ENCODE peak calls at places on chromosomes 1 and 21, in nine cellular contexts. M is adrenal gland; J is brain microvascular endothelial cell; L is activated T-cell treated with anti-CD3 and anti-CD28 coated beads, Interleukin-2, amount 50 U/mL, for 48 hours; N is substantia nigra; W is activated CD4-positive, alpha-beta T cell treated with anti-CD3 and anti-CD28 coated beads for 48 hours; V is amygdala; I is putamen; Z is neural crest cell. Q is an unnamed sample.

GRCh38 chr1:207288315-207288714 is 33.2 kb upstream of the CD55 start:
- DNase-seq in M (no peak), J (no peak), L (no peak), N (no peak), W (no peak), V (no peak), I (no peak), Z (no peak), Q (no peak)

GRCh38 chr1:48831579-48831978 is 54.9 kb upstream of the BEND5 start:
- DNase-seq in M (no peak), J (no peak), L (no peak), N (no peak), W (no peak), V (no peak), I (no peak), Z (no peak), Q (no peak)

GRCh38 chr1:31605908-31606427 is 11.5 kb upstream of the HCRTR1 start:
- DNase-seq in M (no peak), J (peak; percentile 78), L (peak; percentile 55), N (no peak), W (peak; percentile 59), V (no peak), I (no peak), Z (no peak), Q (no peak)

GRCh38 chr1:156128749-156129682 is 14.5 kb downstream of the LMNA start:
- DNase-seq in M (peak; percentile 85), J (no peak), L (no peak), N (no peak), W (no peak), V (no peak), I (no peak), Z (no peak), Q (no peak)

GRCh38 chr21:43645987-43646386 is 13.3 kb downstream of the HSF2BP start:
- DNase-seq in M (no peak), J (no peak), L (no peak), N (no peak), W (no peak), V (no peak), I (no peak), Z (no peak), Q (no peak)

GRCh38 chr1:221392453-221392852 is 349.4 kb downstream of the DUSP10 start:
- DNase-seq in M (no peak), J (no peak), L (no peak), N (no peak), W (no peak), V (no peak), I (no peak), Z (no peak), Q (peak; percentile 62)

GRCh38 chr1:25502957-25503356 is 40.4 kb upstream of the LDLRAP1 start:
- DNase-seq in M (no peak), J (peak; percentile 37), L (no peak), N (no peak), W (no peak), V (no peak), I (no peak), Z (no peak), Q (no peak)

GRCh38 chr1:161763522-161764098 is 2.5 kb upstream of the ATF6 start:
- DNase-seq in M (no peak), J (no peak), L (peak; percentile 54), N (no peak), W (peak; percentile 52), V (no peak), I (no peak), Z (no peak), Q (no peak)

GRCh38 chr1:206967096-206967851 is 3.0 kb downstream of the FCAMR start:
- DNase-seq in M (peak; percentile 45), J (no peak), L (no peak), N (no peak), W (no peak), V (peak; percentile 25), I (no peak), Z (no peak), Q (peak; percentile 13)

GRCh38 chr1:246576709-246577032 is 10.4 kb downstream of the CNST start:
- DNase-seq in M (no peak), J (no peak), L (no peak), N (no peak), W (no peak), V (no peak), I (no peak), Z (no peak), Q (no peak)

GRCh38 chr1:84776639-84777038 is 86.4 kb upstream of the SSX2IP start:
- DNase-seq in M (no peak), J (no peak), L (no peak), N (no peak), W (no peak), V (no peak), I (no peak), Z (no peak), Q (no peak)

GRCh38 chr1:211695135-211695816 is 19.9 kb upstream of the NEK2 start:
- DNase-seq in M (no peak), J (no peak), L (no peak), N (no peak), W (no peak), V (no peak), I (no peak), Z (no peak), Q (no peak)

GRCh38 chr1:183604811-183605210 is 14.6 kb upstream of the NCF2 start:
- DNase-seq in M (no peak), J (no peak), L (no peak), N (no peak), W (no peak), V (no peak), I (no peak), Z (no peak), Q (no peak)

GRCh38 chr1:183847646-183848045 is 42.7 kb downstream of the RGL1 start:
- DNase-seq in M (no peak), J (no peak), L (no peak), N (no peak), W (no peak), V (no peak), I (no peak), Z (no peak), Q (no peak)

GRCh38 chr21:42490735-42491134 is 5.3 kb downstream of the RSPH1 start:
- DNase-seq in M (no peak), J (no peak), L (no peak), N (no peak), W (no peak), V (no peak), I (no peak), Z (no peak), Q (no peak)

GRCh38 chr1:199685369-199685768 is 342.1 kb upstream of the NR5A2 start:
- DNase-seq in M (no peak), J (peak; percentile 31), L (no peak), N (no peak), W (no peak), V (no peak), I (no peak), Z (no peak), Q (no peak)

GRCh38 chr21:37711294-37711844 is 204.9 kb downstream of the KCNJ6 start:
- DNase-seq in M (no peak), J (no peak), L (no peak), N (no peak), W (no peak), V (no peak), I (no peak), Z (no peak), Q (no peak)

GRCh38 chr1:183374825-183375224 is 43.4 kb downstream of the NMNAT2 start:
- DNase-seq in M (no peak), J (no peak), L (no peak), N (no peak), W (no peak), V (no peak), I (no peak), Z (no peak), Q (no peak)

GRCh38 chr1:41954533-41954944 is 35.8 kb upstream of the HIVEP3 start:
- DNase-seq in M (peak; percentile 67), J (peak; percentile 90), L (no peak), N (no peak), W (no peak), V (no peak), I (no peak), Z (no peak), Q (no peak)

GRCh38 chr1:1054099-1054700 is 19.9 kb downstream of the RNF223 start:
- DNase-seq in M (no peak), J (no peak), L (no peak), N (no peak), W (no peak), V (no peak), I (no peak), Z (no peak), Q (no peak)

GRCh38 chr1:228937351-228937750 is 202.1 kb downstream of the RHOU start:
- DNase-seq in M (no peak), J (no peak), L (no peak), N (no peak), W (no peak), V (no peak), I (no peak), Z (no peak), Q (no peak)

GRCh38 chr21:31630062-31630711 is 29.3 kb upstream of the SOD1 start:
- DNase-seq in M (peak; percentile 96), J (peak; percentile 97), L (no peak), N (no peak), W (no peak), V (peak; percentile 2), I (no peak), Z (no peak), Q (no peak)

GRCh38 chr1:65605621-65606020 is 185.2 kb downstream of the LEPR start:
- DNase-seq in M (no peak), J (no peak), L (no peak), N (no peak), W (no peak), V (no peak), I (no peak), Z (no peak), Q (no peak)

GRCh38 chr1:237012789-237013383 is 8.6 kb upstream of the MT1HL1 start:
- DNase-seq in M (no peak), J (peak; percentile 89), L (no peak), N (no peak), W (no peak), V (no peak), I (no peak), Z (no peak), Q (no peak)

GRCh38 chr1:206419783-206420182 is 50.5 kb upstream of the IKBKE start:
- DNase-seq in M (no peak), J (peak; percentile 6), L (no peak), N (no peak), W (no peak), V (no peak), I (no peak), Z (no peak), Q (no peak)

GRCh38 chr1:6591222-6591621 is 11.4 kb downstream of the ZBTB48 start:
- DNase-seq in M (peak; percentile 59), J (no peak), L (no peak), N (no peak), W (no peak), V (no peak), I (no peak), Z (no peak), Q (no peak)

Q was measured in tibial nerve.